ENCODE peak calls at places on chromosomes 13 and 19, in six cellular contexts. One of them, this sample, is unnamed.

GRCh38 chr19:42286349-42287016 is 15.4 kb upstream of the PRR19 start:
- DNase-seq in AG08395: no peak
- DNase-seq in GM23248: peak; percentile 42
- DNase-seq in cardiac fibroblast: peak; percentile 66
- DNase-seq in stimulated activated CD4-positive, alpha-beta T cell treated with anti-CD3 and anti-CD28 coated beads, Interleukin-4, amount 100 ng/mL, for 1 hour: no peak
- DNase-seq in activated CD8-positive, alpha-beta memory T cell treated with anti-CD3 and anti-CD28 coated beads, Interleukin-2, amount 50 U/mL, for 4 hours: peak; percentile 16
- DNase-seq in this sample: no peak

GRCh38 chr19:29873024-29873800 is 61.4 kb downstream of the CCNE1 start:
- DNase-seq in stimulated activated CD4-positive, alpha-beta T cell treated with anti-CD3 and anti-CD28 coated beads, Interleukin-4, amount 100 ng/mL, for 1 hour: peak; percentile 75
- DNase-seq in cardiac fibroblast: peak; percentile 25
- DNase-seq in activated CD8-positive, alpha-beta memory T cell treated with anti-CD3 and anti-CD28 coated beads, Interleukin-2, amount 50 U/mL, for 4 hours: peak; percentile 74
- DNase-seq in GM23248: peak; percentile 57
- DNase-seq in AG08395: peak; percentile 65
- DNase-seq in this sample: no peak

GRCh38 chr13:44865722-44866484 is 123.4 kb downstream of the NUFIP1 start:
- DNase-seq in activated CD8-positive, alpha-beta memory T cell treated with anti-CD3 and anti-CD28 coated beads, Interleukin-2, amount 50 U/mL, for 4 hours: no peak
- DNase-seq in stimulated activated CD4-positive, alpha-beta T cell treated with anti-CD3 and anti-CD28 coated beads, Interleukin-4, amount 100 ng/mL, for 1 hour: no peak
- DNase-seq in cardiac fibroblast: no peak
- DNase-seq in AG08395: no peak
- DNase-seq in GM23248: no peak
- DNase-seq in this sample: no peak

GRCh38 chr19:46726551-46726950 is 9.6 kb upstream of the PRKD2 start:
- DNase-seq in AG08395: no peak
- DNase-seq in stimulated activated CD4-positive, alpha-beta T cell treated with anti-CD3 and anti-CD28 coated beads, Interleukin-4, amount 100 ng/mL, for 1 hour: no peak
- DNase-seq in GM23248: no peak
- DNase-seq in activated CD8-positive, alpha-beta memory T cell treated with anti-CD3 and anti-CD28 coated beads, Interleukin-2, amount 50 U/mL, for 4 hours: no peak
- DNase-seq in cardiac fibroblast: no peak
- DNase-seq in this sample: no peak

GRCh38 chr13:110576070-110576394 is 14.5 kb upstream of the RAB20 start:
- DNase-seq in GM23248: no peak
- DNase-seq in stimulated activated CD4-positive, alpha-beta T cell treated with anti-CD3 and anti-CD28 coated beads, Interleukin-4, amount 100 ng/mL, for 1 hour: no peak
- DNase-seq in cardiac fibroblast: no peak
- DNase-seq in AG08395: no peak
- DNase-seq in activated CD8-positive, alpha-beta memory T cell treated with anti-CD3 and anti-CD28 coated beads, Interleukin-2, amount 50 U/mL, for 4 hours: no peak
- DNase-seq in this sample: no peak

GRCh38 chr13:74306496-74306895 is 172.3 kb upstream of the KLF12 start:
- DNase-seq in stimulated activated CD4-positive, alpha-beta T cell treated with anti-CD3 and anti-CD28 coated beads, Interleukin-4, amount 100 ng/mL, for 1 hour: no peak
- DNase-seq in activated CD8-positive, alpha-beta memory T cell treated with anti-CD3 and anti-CD28 coated beads, Interleukin-2, amount 50 U/mL, for 4 hours: no peak
- DNase-seq in AG08395: no peak
- DNase-seq in GM23248: peak; percentile 7
- DNase-seq in cardiac fibroblast: peak; percentile 23
- DNase-seq in this sample: no peak

GRCh38 chr19:15072930-15073647 is 8.9 kb upstream of the OR1I1 start:
- DNase-seq in activated CD8-positive, alpha-beta memory T cell treated with anti-CD3 and anti-CD28 coated beads, Interleukin-2, amount 50 U/mL, for 4 hours: no peak
- DNase-seq in stimulated activated CD4-positive, alpha-beta T cell treated with anti-CD3 and anti-CD28 coated beads, Interleukin-4, amount 100 ng/mL, for 1 hour: no peak
- DNase-seq in GM23248: no peak
- DNase-seq in AG08395: no peak
- DNase-seq in cardiac fibroblast: no peak
- DNase-seq in this sample: peak; percentile 91

GRCh38 chr19:5976768-5977167 is 1.2 kb downstream of the RANBP3 start:
- DNase-seq in cardiac fibroblast: no peak
- DNase-seq in stimulated activated CD4-positive, alpha-beta T cell treated with anti-CD3 and anti-CD28 coated beads, Interleukin-4, amount 100 ng/mL, for 1 hour: no peak
- DNase-seq in activated CD8-positive, alpha-beta memory T cell treated with anti-CD3 and anti-CD28 coated beads, Interleukin-2, amount 50 U/mL, for 4 hours: no peak
- DNase-seq in GM23248: no peak
- DNase-seq in AG08395: no peak
- DNase-seq in this sample: no peak

GRCh38 chr13:20446900-20447299 is 78.8 kb downstream of the CRYL1 start:
- DNase-seq in AG08395: no peak
- DNase-seq in activated CD8-positive, alpha-beta memory T cell treated with anti-CD3 and anti-CD28 coated beads, Interleukin-2, amount 50 U/mL, for 4 hours: no peak
- DNase-seq in stimulated activated CD4-positive, alpha-beta T cell treated with anti-CD3 and anti-CD28 coated beads, Interleukin-4, amount 100 ng/mL, for 1 hour: no peak
- DNase-seq in GM23248: peak; percentile 26
- DNase-seq in cardiac fibroblast: peak; percentile 32
- DNase-seq in this sample: no peak

GRCh38 chr19:48813123-48813911 is 2.5 kb upstream of the BCAT2 start:
- DNase-seq in activated CD8-positive, alpha-beta memory T cell treated with anti-CD3 and anti-CD28 coated beads, Interleukin-2, amount 50 U/mL, for 4 hours: no peak
- DNase-seq in stimulated activated CD4-positive, alpha-beta T cell treated with anti-CD3 and anti-CD28 coated beads, Interleukin-4, amount 100 ng/mL, for 1 hour: no peak
- DNase-seq in GM23248: no peak
- DNase-seq in cardiac fibroblast: no peak
- DNase-seq in AG08395: no peak
- DNase-seq in this sample: no peak